ENCODE peak calls at places on chromosome 2, in six cellular contexts. E is ascending aorta, Z is foreskin keratinocyte, T is AG04449, D is Calu3, O is GM12878. N is an unnamed sample.

GRCh38 chr2:158079672-158080071 is 22.0 kb upstream of the UPP2 start:
- DNase-seq in E (no peak), Z (no peak), T (no peak), D (no peak), O (no peak), N (no peak)

GRCh38 chr2:223585691-223586090 is 16.5 kb downstream of the SCG2 start:
- DNase-seq in E (no peak), Z (no peak), T (no peak), D (peak; percentile 38), O (no peak), N (no peak)

GRCh38 chr2:62077239-62077638 is 118.7 kb upstream of the B3GNT2 start:
- DNase-seq in E (no peak), Z (no peak), T (no peak), D (no peak), O (no peak), N (no peak)

GRCh38 chr2:194550702-194551101 is 1106.3 kb upstream of the SLC39A10 start:
- DNase-seq in E (no peak), Z (no peak), T (no peak), D (no peak), O (no peak), N (no peak)

GRCh38 chr2:14363976-14364375 is 268.5 kb upstream of the LRATD1 start:
- DNase-seq in E (no peak), Z (no peak), T (no peak), D (no peak), O (no peak), N (no peak)

GRCh38 chr2:156340818-156341481 is 8.4 kb upstream of the NR4A2 start:
- DNase-seq in E (no peak), Z (peak; percentile 48), T (no peak), D (peak; percentile 18), O (no peak), N (no peak)

GRCh38 chr2:238999290-238999741 is 151.4 kb downstream of the TWIST2 start:
- DNase-seq in E (no peak), Z (no peak), T (no peak), D (peak; percentile 14), O (no peak), N (no peak)

GRCh38 chr2:200968162-200968561 is 4.7 kb upstream of the ORC2 start:
- DNase-seq in E (no peak), Z (no peak), T (no peak), D (peak; percentile 48), O (no peak), N (no peak)

GRCh38 chr2:150698016-150698661 is 210.7 kb upstream of the RND3 start:
- DNase-seq in E (no peak), Z (no peak), T (no peak), D (no peak), O (no peak), N (no peak)

GRCh38 chr2:162490795-162491470 is 147.0 kb downstream of the GCA start:
- DNase-seq in E (no peak), Z (no peak), T (no peak), D (no peak), O (no peak), N (no peak)

GRCh38 chr2:35220471-35220870 is 1135.1 kb upstream of the CRIM1 start:
- DNase-seq in E (no peak), Z (peak; percentile 1), T (no peak), D (peak; percentile 51), O (no peak), N (no peak)

GRCh38 chr2:9095226-9095625 is 91.7 kb upstream of the MBOAT2 start:
- DNase-seq in E (no peak), Z (no peak), T (no peak), D (no peak), O (no peak), N (no peak)

GRCh38 chr2:73904952-73905351 is 12.1 kb downstream of the ACTG2 start:
- DNase-seq in E (no peak), Z (no peak), T (no peak), D (no peak), O (no peak), N (no peak)

GRCh38 chr2:171237754-171238505 is 77.2 kb upstream of the TLK1 start:
- DNase-seq in E (no peak), Z (no peak), T (no peak), D (no peak), O (no peak), N (no peak)

GRCh38 chr2:1915196-1915595 is 170.9 kb upstream of the PXDN start:
- DNase-seq in E (no peak), Z (no peak), T (no peak), D (no peak), O (no peak), N (no peak)

GRCh38 chr2:88227446-88227845 is 57.3 kb downstream of the THNSL2 start:
- DNase-seq in E (no peak), Z (no peak), T (no peak), D (no peak), O (no peak), N (no peak)

GRCh38 chr2:226168496-226169160 is 631.0 kb downstream of the IRS1 start:
- DNase-seq in E (no peak), Z (no peak), T (no peak), D (no peak), O (no peak), N (no peak)

GRCh38 chr2:218285604-218286003 is 6.7 kb downstream of the TMBIM1 start:
- DNase-seq in E (peak; percentile 38), Z (no peak), T (no peak), D (no peak), O (no peak), N (no peak)

GRCh38 chr2:8149985-8150547 is 531.8 kb upstream of the ID2 start:
- DNase-seq in E (no peak), Z (no peak), T (no peak), D (no peak), O (no peak), N (no peak)

GRCh38 chr2:100235098-100235497 is 87.2 kb downstream of the LONRF2 start:
- DNase-seq in E (no peak), Z (no peak), T (no peak), D (no peak), O (no peak), N (no peak)

GRCh38 chr2:108585446-108585845 is 51.2 kb downstream of the LIMS1 start:
- DNase-seq in E (no peak), Z (no peak), T (no peak), D (no peak), O (no peak), N (no peak)

GRCh38 chr2:193837368-193837767 is 1642.6 kb upstream of the TMEFF2 start:
- DNase-seq in E (no peak), Z (no peak), T (no peak), D (no peak), O (no peak), N (no peak)

GRCh38 chr2:207987025-207987716 is 38.2 kb downstream of the PLEKHM3 start:
- DNase-seq in E (no peak), Z (no peak), T (no peak), D (no peak), O (no peak), N (no peak)

GRCh38 chr2:105261061-105261460 is 19.5 kb downstream of the GPR45 start:
- DNase-seq in E (no peak), Z (peak; percentile 58), T (peak; percentile 88), D (peak; percentile 70), O (no peak), N (no peak)

GRCh38 chr2:24315669-24316068 is 44.7 kb downstream of the ITSN2 start:
- DNase-seq in E (no peak), Z (no peak), T (no peak), D (no peak), O (peak; percentile 70), N (no peak)

GRCh38 chr2:240797914-240798313 is 22.1 kb downstream of the KIF1A start:
- DNase-seq in E (no peak), Z (no peak), T (no peak), D (no peak), O (no peak), N (no peak)

GRCh38 chr2:29562896-29563295 is 358.5 kb downstream of the ALK start:
- DNase-seq in E (no peak), Z (no peak), T (no peak), D (no peak), O (no peak), N (no peak)

GRCh38 chr2:69200107-69200520 is 186.9 kb downstream of the GFPT1 start:
- DNase-seq in E (no peak), Z (no peak), T (peak; percentile 80), D (no peak), O (no peak), N (no peak)

GRCh38 chr2:109382946-109383345 is 230.8 kb downstream of the SEPTIN10 start:
- DNase-seq in E (no peak), Z (no peak), T (peak; percentile 49), D (no peak), O (no peak), N (peak; percentile 24)

DNA sequence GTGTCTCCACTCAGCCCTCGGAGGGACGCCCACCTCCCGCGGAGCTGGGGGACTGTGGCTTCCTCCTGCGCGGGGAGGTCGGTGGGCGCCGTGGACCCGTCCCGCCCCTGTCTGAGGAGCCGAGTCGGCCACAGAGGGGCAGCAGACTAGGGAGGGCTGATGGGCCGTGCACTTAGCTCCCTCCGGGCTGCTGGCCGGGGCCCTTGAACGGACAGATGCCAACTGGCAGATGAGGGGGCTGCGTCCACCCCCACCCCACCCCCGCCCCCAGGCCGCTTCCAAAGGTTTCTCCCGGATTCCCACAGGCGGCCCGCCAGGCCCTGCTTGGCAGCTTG is 10.4 kb upstream of the UBE2F start:
- DNase-seq in E (no peak), Z (no peak), T (no peak), D (no peak), O (no peak), N (no peak)
- TF ChIP-seq CTCF in E (peak; percentile 8), Z (no peak), T (no peak), D (no peak), O (no peak), N (no peak)

GRCh38 chr2:230680463-230681195 is 32.0 kb upstream of the CAB39 start:
- DNase-seq in E (no peak), Z (peak; percentile 96), T (no peak), D (no peak), O (no peak), N (no peak)
- TF ChIP-seq CTCF in E (no peak), Z (peak; percentile 61), T (no peak), D (no peak), O (no peak), N (no peak)

GRCh38 chr2:227862741-227863588 is 8.5 kb upstream of the DAW1 start:
- DNase-seq in E (no peak), Z (peak; percentile 86), T (peak; percentile 59), D (peak; percentile 57), O (no peak), N (no peak)
- TF ChIP-seq CTCF in E (no peak), Z (peak; percentile 69), T (peak; percentile 9), D (no peak), O (no peak), N (no peak)

GRCh38 chr2:206783718-206784117 is 18.3 kb downstream of the FASTKD2 start:
- DNase-seq in E (no peak), Z (no peak), T (no peak), D (peak; percentile 14), O (no peak), N (no peak)
- TF ChIP-seq CTCF in E (no peak), Z (peak; percentile 52), T (peak; percentile 38), D (peak; percentile 66), O (peak; percentile 12), N (no peak)

GRCh38 chr2:98615481-98615880 is 7.1 kb downstream of the UNC50 start:
- DNase-seq in E (no peak), Z (no peak), T (no peak), D (no peak), O (no peak), N (no peak)
- TF ChIP-seq CTCF in E (no peak), Z (no peak), T (no peak), D (no peak), O (no peak), N (no peak)